ENCODE peak calls at places on chromosomes 16 and 17, in six cellular contexts. P is heart right ventricle, I is K562, M is fibroblast of mammary gland, W is lung, G is left ventricle myocardium inferior. C is an unnamed sample.

GRCh38 chr16:53736297-53736696 is 32.3 kb downstream of the FTO start:
- DNase-seq in I (no peak), M (no peak), P (no peak), G (no peak), W (no peak), C (no peak)

GRCh38 chr17:81028506-81028858 is 6.5 kb upstream of the BAIAP2 start:
- DNase-seq in W (no peak), I (peak), M (no peak), P (no peak), G (no peak), C (no peak)

GRCh38 chr16:769201-769769 is 8.8 kb downstream of the MSLN start:
- DNase-seq in P (no peak), I (no peak), G (no peak), W (no peak), M (no peak), C (no peak)

GRCh38 chr17:47902039-47902744 is 6.2 kb downstream of the SP2 start:
- DNase-seq in M (no peak), I (peak), P (no peak), G (no peak), W (no peak), C (no peak)

GRCh38 chr17:46082293-46082692 is 83.2 kb downstream of the STH start:
- DNase-seq in I (no peak), G (no peak), W (no peak), M (no peak), P (no peak), C (no peak)

GRCh38 chr17:28326114-28326513 is 7.1 kb downstream of the TMEM97 start:
- DNase-seq in M (no peak), P (no peak), G (no peak), W (no peak), I (no peak), C (no peak)

GRCh38 chr16:80288616-80289015 is 252.2 kb upstream of the DYNLRB2 start:
- DNase-seq in M (no peak), P (no peak), G (no peak), W (no peak), I (no peak), C (no peak)

GRCh38 chr17:6231886-6232767 is 161.9 kb downstream of the WSCD1 start:
- DNase-seq in I (no peak), W (no peak), P (no peak), M (peak), G (no peak), C (no peak)

GRCh38 chr16:22694887-22695382 is 119.0 kb upstream of the HS3ST2 start:
- DNase-seq in P (peak), I (no peak), W (no peak), M (peak), G (no peak), C (peak)

GRCh38 chr16:74322301-74322710 is 25.7 kb downstream of the PSMD7 start:
- DNase-seq in P (peak), W (no peak), I (no peak), G (no peak), M (no peak), C (no peak)

GRCh38 chr16:61792194-61792904 is 243.9 kb downstream of the CDH8 start:
- DNase-seq in M (peak), P (no peak), W (no peak), G (no peak), I (no peak), C (peak)

GRCh38 chr16:87706278-87707000 is 59.3 kb downstream of the KLHDC4 start:
- DNase-seq in M (no peak), W (no peak), G (no peak), P (no peak), I (no peak), C (no peak)

GRCh38 chr16:32116080-32116479 is 137.0 kb upstream of the TP53TG3D start:
- DNase-seq in P (no peak), I (peak), M (no peak), W (no peak), G (peak), C (no peak)

GRCh38 chr16:1669698-1670097 is 8.4 kb upstream of the JPT2 start:
- DNase-seq in P (no peak), W (no peak), M (no peak), G (no peak), I (no peak), C (no peak)

GRCh38 chr16:81786321-81786720 is 7.2 kb downstream of the PLCG2 start:
- DNase-seq in G (no peak), I (no peak), W (no peak), M (no peak), P (no peak), C (no peak)
- TF ChIP-seq CTCF in G (no peak), I (no peak), W (no peak), M (no peak), P (no peak), C (no peak)

GRCh38 chr16:65111306-65111705 is 10.6 kb downstream of the CDH11 start:
- DNase-seq in G (no peak), M (no peak), I (no peak), P (no peak), W (no peak), C (peak)
- H3K4me3 ChIP-seq in G (no peak), M (no peak), I (no peak), P (no peak), W (no peak), C (no peak)

DNA sequence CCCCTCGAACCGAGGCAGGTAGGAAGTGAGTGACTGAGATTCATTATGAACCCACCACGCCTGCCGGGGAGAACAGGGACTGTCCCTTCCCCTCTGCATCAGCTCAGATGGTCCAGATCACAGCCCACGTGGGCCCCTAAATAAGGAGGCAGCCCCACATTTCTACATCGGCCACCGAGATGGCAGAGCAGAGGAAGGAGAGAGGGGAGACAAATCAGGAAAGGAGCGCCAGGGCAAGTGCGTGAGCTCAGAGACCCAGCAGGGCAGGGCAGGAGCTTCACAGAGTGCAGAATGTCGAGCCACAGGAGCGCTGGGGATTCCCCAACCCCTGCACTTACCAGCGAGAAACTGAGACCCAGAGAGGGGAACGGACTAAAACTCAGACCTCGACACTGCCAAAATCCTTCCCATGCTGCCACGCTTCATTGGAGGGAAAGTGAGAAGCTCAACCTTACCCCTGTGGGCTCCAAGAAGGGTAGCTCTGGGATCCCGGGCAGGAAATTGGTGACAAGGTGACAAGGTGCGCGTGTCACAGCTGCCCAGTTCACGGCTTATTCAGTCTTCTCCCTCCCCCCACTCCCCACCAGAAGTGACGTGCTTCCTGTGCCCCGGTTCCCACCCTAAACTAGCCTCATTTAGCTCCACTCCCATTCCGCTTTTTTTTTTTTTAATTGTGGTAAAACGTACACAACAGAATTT is at the start of gene ICAM2:
- DNase-seq in I (no peak), M (no peak), P (peak), G (peak), W (no peak), C (no peak)
- TF ChIP-seq CTCF in I (no peak), M (no peak), P (no peak), G (no peak), W (no peak), C (no peak)

GRCh38 chr16:84511180-84511800 is 6.8 kb upstream of the MEAK7 start:
- DNase-seq in P (peak), W (peak), M (peak), I (peak), G (peak), C (peak)
- H3K4me3 ChIP-seq in P (no peak), W (no peak), M (peak), I (no peak), G (no peak), C (no peak)

GRCh38 chr16:85403693-85404092 is 209.4 kb upstream of the GSE1 start:
- DNase-seq in W (no peak), P (no peak), G (no peak), I (no peak), M (no peak), C (no peak)

GRCh38 chr16:85400305-85401205 is 212.6 kb upstream of the GSE1 start:
- DNase-seq in P (no peak), I (no peak), G (peak), M (no peak), W (no peak), C (no peak)

GRCh38 chr16:85401917-85402766 is 211.0 kb upstream of the GSE1 start:
- DNase-seq in I (no peak), M (no peak), G (peak), W (no peak), P (no peak), C (no peak)

GRCh38 chr16:85401370-85401916 is 211.7 kb upstream of the GSE1 start:
- DNase-seq in W (no peak), P (no peak), I (no peak), G (peak), M (no peak), C (no peak)

DNA sequence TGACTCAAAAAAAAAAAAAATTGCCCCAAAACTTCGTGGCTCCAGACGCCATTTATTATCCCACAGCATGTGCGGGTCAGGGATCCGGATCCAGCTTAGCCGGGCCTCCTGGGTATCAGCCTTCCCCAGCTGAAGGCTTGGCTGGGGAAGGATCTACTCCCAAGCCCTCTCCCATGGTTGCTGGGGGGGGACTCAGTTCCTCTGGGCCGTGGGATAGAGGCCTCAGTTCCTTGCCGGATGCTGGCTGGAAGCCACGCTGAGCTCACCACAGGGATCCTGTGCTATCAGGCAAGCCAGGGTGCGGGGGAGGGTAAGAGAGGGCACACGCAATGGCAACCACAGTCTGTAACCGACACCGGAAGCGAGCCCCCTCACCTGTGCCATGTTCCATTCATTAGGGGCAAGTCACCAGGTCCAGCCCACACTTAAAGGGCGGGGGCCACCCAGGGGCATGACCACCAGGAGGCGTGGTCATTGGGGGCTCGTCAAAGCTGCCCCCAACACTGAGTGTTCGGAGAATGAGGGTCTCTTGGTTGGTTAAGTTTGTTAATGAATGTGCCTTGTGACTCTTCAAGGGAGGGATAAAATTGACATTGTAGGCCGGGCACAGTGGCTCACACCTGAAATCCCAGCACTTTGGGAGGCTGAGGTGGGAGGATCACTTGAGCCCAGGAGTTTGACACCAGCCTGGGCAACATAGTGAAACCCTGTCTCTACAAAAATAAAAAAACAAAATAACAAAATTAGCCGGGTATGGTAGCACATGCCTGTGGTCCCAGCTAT is 210.0 kb upstream of the GSE1 start:
- DNase-seq in P (peak), M (peak), I (peak), G (peak), W (no peak), C (peak)
- TF ChIP-seq CTCF in P (no peak), M (no peak), I (peak), G (no peak), W (no peak), C (no peak)

C was measured in fibroblast of villous mesenchyme.